ENCODE peak calls at places on chromosomes 1 and 21, in eight cellular contexts. One of them, this sample, is unnamed. For H3K27me3, the result is how much of the 10 kb centered on the place peaks cover.

GRCh38 chr1:203038217-203038741 is 12.0 kb downstream of the PPFIA4 start:
- DNase-seq in suprapubic skin: no peak
- DNase-seq in cardiac muscle cell: peak
- DNase-seq in psoas muscle: peak
- DNase-seq in stomach: no peak
- DNase-seq in tibial artery: peak
- DNase-seq in WERI-Rb-1: peak
- DNase-seq in pancreas: peak
- DNase-seq in this sample: no peak

GRCh38 chr1:52423771-52424170 is 19.4 kb downstream of the PRPF38A start:
- DNase-seq in suprapubic skin: no peak
- DNase-seq in cardiac muscle cell: no peak
- DNase-seq in psoas muscle: no peak
- DNase-seq in stomach: no peak
- DNase-seq in tibial artery: no peak
- DNase-seq in WERI-Rb-1: no peak
- DNase-seq in pancreas: no peak
- DNase-seq in this sample: no peak

GRCh38 chr1:90729484-90730246 is 12.6 kb upstream of the BARHL2 start:
- DNase-seq in suprapubic skin: no peak
- DNase-seq in cardiac muscle cell: no peak
- DNase-seq in psoas muscle: no peak
- DNase-seq in stomach: no peak
- DNase-seq in tibial artery: no peak
- DNase-seq in WERI-Rb-1: no peak
- DNase-seq in pancreas: no peak
- DNase-seq in this sample: no peak

GRCh38 chr1:91647061-91647460 is 146.4 kb downstream of the CDC7 start:
- DNase-seq in suprapubic skin: no peak
- DNase-seq in cardiac muscle cell: no peak
- DNase-seq in psoas muscle: no peak
- DNase-seq in stomach: no peak
- DNase-seq in tibial artery: no peak
- DNase-seq in WERI-Rb-1: no peak
- DNase-seq in pancreas: no peak
- DNase-seq in this sample: no peak

GRCh38 chr1:234841710-234842231 is 231.8 kb upstream of the IRF2BP2 start:
- DNase-seq in suprapubic skin: no peak
- DNase-seq in cardiac muscle cell: peak
- DNase-seq in psoas muscle: no peak
- DNase-seq in stomach: no peak
- DNase-seq in tibial artery: peak
- DNase-seq in WERI-Rb-1: no peak
- DNase-seq in pancreas: no peak
- DNase-seq in this sample: peak

GRCh38 chr1:30111431-30111830 is 612.0 kb downstream of the MATN1 start:
- DNase-seq in suprapubic skin: no peak
- DNase-seq in cardiac muscle cell: peak
- DNase-seq in psoas muscle: peak
- DNase-seq in stomach: peak
- DNase-seq in tibial artery: no peak
- DNase-seq in WERI-Rb-1: peak
- DNase-seq in pancreas: peak
- DNase-seq in this sample: no peak

GRCh38 chr21:42844411-42845113 is 34.8 kb downstream of the WDR4 start:
- DNase-seq in suprapubic skin: peak
- DNase-seq in cardiac muscle cell: no peak
- DNase-seq in psoas muscle: peak
- DNase-seq in stomach: peak
- DNase-seq in tibial artery: peak
- DNase-seq in WERI-Rb-1: peak
- DNase-seq in pancreas: peak
- DNase-seq in this sample: peak

GRCh38 chr1:231395996-231396385 is 26.1 kb downstream of the EGLN1 start:
- DNase-seq in suprapubic skin: no peak
- DNase-seq in cardiac muscle cell: no peak
- DNase-seq in psoas muscle: no peak
- DNase-seq in stomach: no peak
- DNase-seq in tibial artery: no peak
- DNase-seq in WERI-Rb-1: no peak
- DNase-seq in pancreas: no peak
- DNase-seq in this sample: no peak

GRCh38 chr1:3614755-3615742 is 3.7 kb upstream of the MEGF6 start:
- DNase-seq in suprapubic skin: no peak
- DNase-seq in cardiac muscle cell: no peak
- DNase-seq in psoas muscle: no peak
- DNase-seq in stomach: peak
- DNase-seq in tibial artery: no peak
- DNase-seq in WERI-Rb-1: peak
- DNase-seq in pancreas: no peak
- DNase-seq in this sample: no peak

GRCh38 chr1:58392083-58392482 is 154.4 kb downstream of the OMA1 start:
- DNase-seq in suprapubic skin: no peak
- DNase-seq in cardiac muscle cell: no peak
- DNase-seq in psoas muscle: no peak
- DNase-seq in stomach: no peak
- DNase-seq in tibial artery: no peak
- DNase-seq in WERI-Rb-1: no peak
- DNase-seq in pancreas: no peak
- DNase-seq in this sample: no peak

GRCh38 chr1:221157026-221157761 is 278.0 kb downstream of the HLX start:
- DNase-seq in suprapubic skin: no peak
- DNase-seq in cardiac muscle cell: no peak
- DNase-seq in psoas muscle: no peak
- DNase-seq in stomach: no peak
- DNase-seq in tibial artery: no peak
- DNase-seq in WERI-Rb-1: no peak
- DNase-seq in pancreas: no peak
- DNase-seq in this sample: no peak

GRCh38 chr1:147897030-147897756 is 5.4 kb upstream of the GJA8 start:
- DNase-seq in suprapubic skin: no peak
- DNase-seq in cardiac muscle cell: no peak
- DNase-seq in psoas muscle: no peak
- DNase-seq in stomach: no peak
- DNase-seq in tibial artery: no peak
- DNase-seq in WERI-Rb-1: no peak
- DNase-seq in pancreas: peak
- DNase-seq in this sample: no peak

GRCh38 chr1:110390096-110390495 is 730 bp downstream of the SLC16A4 start:
- DNase-seq in suprapubic skin: no peak
- DNase-seq in cardiac muscle cell: peak
- DNase-seq in psoas muscle: peak
- DNase-seq in stomach: no peak
- DNase-seq in tibial artery: peak
- DNase-seq in WERI-Rb-1: peak
- DNase-seq in pancreas: no peak
- DNase-seq in this sample: peak

GRCh38 chr1:12597792-12598191 is 20.2 kb downstream of the DHRS3 start:
- DNase-seq in suprapubic skin: peak
- DNase-seq in cardiac muscle cell: no peak
- DNase-seq in psoas muscle: no peak
- DNase-seq in stomach: peak
- DNase-seq in tibial artery: peak
- DNase-seq in WERI-Rb-1: no peak
- DNase-seq in pancreas: peak
- DNase-seq in this sample: peak

GRCh38 chr1:205142105-205142475 is 20.3 kb upstream of the RBBP5 start:
- DNase-seq in suprapubic skin: no peak
- DNase-seq in cardiac muscle cell: no peak
- DNase-seq in psoas muscle: no peak
- DNase-seq in stomach: no peak
- DNase-seq in tibial artery: no peak
- DNase-seq in WERI-Rb-1: no peak
- DNase-seq in pancreas: no peak
- DNase-seq in this sample: no peak

GRCh38 chr1:154713001-154713400 is 105.0 kb upstream of the ADAR start:
- DNase-seq in suprapubic skin: no peak
- DNase-seq in cardiac muscle cell: no peak
- DNase-seq in psoas muscle: no peak
- DNase-seq in stomach: no peak
- DNase-seq in tibial artery: no peak
- DNase-seq in WERI-Rb-1: no peak
- DNase-seq in pancreas: no peak
- DNase-seq in this sample: no peak

GRCh38 chr1:154711416-154711815 is 103.4 kb upstream of the ADAR start:
- DNase-seq in suprapubic skin: no peak
- DNase-seq in cardiac muscle cell: no peak
- DNase-seq in psoas muscle: no peak
- DNase-seq in stomach: no peak
- DNase-seq in tibial artery: no peak
- DNase-seq in WERI-Rb-1: no peak
- DNase-seq in pancreas: no peak
- DNase-seq in this sample: no peak

GRCh38 chr1:154712166-154712838 is 104.3 kb upstream of the ADAR start:
- DNase-seq in suprapubic skin: no peak
- DNase-seq in cardiac muscle cell: no peak
- DNase-seq in psoas muscle: no peak
- DNase-seq in stomach: no peak
- DNase-seq in tibial artery: no peak
- DNase-seq in WERI-Rb-1: no peak
- DNase-seq in pancreas: no peak
- DNase-seq in this sample: no peak

GRCh38 chr1:154707901-154708514 is 100.0 kb upstream of the ADAR start:
- DNase-seq in suprapubic skin: no peak
- DNase-seq in cardiac muscle cell: no peak
- DNase-seq in psoas muscle: no peak
- DNase-seq in stomach: no peak
- DNase-seq in tibial artery: no peak
- DNase-seq in WERI-Rb-1: no peak
- DNase-seq in pancreas: no peak
- DNase-seq in this sample: no peak

GRCh38 chr1:154710091-154710490 is 102.1 kb upstream of the ADAR start:
- DNase-seq in suprapubic skin: no peak
- DNase-seq in cardiac muscle cell: no peak
- DNase-seq in psoas muscle: no peak
- DNase-seq in stomach: no peak
- DNase-seq in tibial artery: no peak
- DNase-seq in WERI-Rb-1: no peak
- DNase-seq in pancreas: no peak
- DNase-seq in this sample: no peak
- H3K27me3 ChIP-seq in suprapubic skin: under half
- H3K27me3 ChIP-seq in cardiac muscle cell: under half
- H3K27me3 ChIP-seq in psoas muscle: under half
- H3K27me3 ChIP-seq in stomach: under half
- H3K27me3 ChIP-seq in tibial artery: under half
- H3K27me3 ChIP-seq in WERI-Rb-1: half or more
- H3K27me3 ChIP-seq in pancreas: under half
- H3K27me3 ChIP-seq in this sample: under half

GRCh38 chr1:39131940-39132339 is 72.6 kb upstream of the MACF1 start:
- DNase-seq in suprapubic skin: no peak
- DNase-seq in cardiac muscle cell: no peak
- DNase-seq in psoas muscle: no peak
- DNase-seq in stomach: no peak
- DNase-seq in tibial artery: no peak
- DNase-seq in WERI-Rb-1: no peak
- DNase-seq in pancreas: no peak
- DNase-seq in this sample: no peak
- H3K4me3 ChIP-seq in suprapubic skin: no peak
- H3K4me3 ChIP-seq in cardiac muscle cell: no peak
- H3K4me3 ChIP-seq in psoas muscle: no peak
- H3K4me3 ChIP-seq in stomach: no peak
- H3K4me3 ChIP-seq in tibial artery: no peak
- H3K4me3 ChIP-seq in WERI-Rb-1: no peak
- H3K4me3 ChIP-seq in pancreas: no peak
- H3K4me3 ChIP-seq in this sample: no peak

GRCh38 chr1:40625076-40625475 is 40.4 kb downstream of the RIMS3 start:
- DNase-seq in suprapubic skin: peak
- DNase-seq in cardiac muscle cell: peak
- DNase-seq in psoas muscle: no peak
- DNase-seq in stomach: peak
- DNase-seq in tibial artery: no peak
- DNase-seq in WERI-Rb-1: peak
- DNase-seq in pancreas: peak
- DNase-seq in this sample: no peak

GRCh38 chr1:40626383-40626770 is 39.1 kb downstream of the RIMS3 start:
- DNase-seq in suprapubic skin: no peak
- DNase-seq in cardiac muscle cell: no peak
- DNase-seq in psoas muscle: no peak
- DNase-seq in stomach: no peak
- DNase-seq in tibial artery: no peak
- DNase-seq in WERI-Rb-1: no peak
- DNase-seq in pancreas: no peak
- DNase-seq in this sample: no peak

GRCh38 chr1:40622936-40623629 is 42.4 kb downstream of the RIMS3 start:
- DNase-seq in suprapubic skin: peak
- DNase-seq in cardiac muscle cell: no peak
- DNase-seq in psoas muscle: no peak
- DNase-seq in stomach: no peak
- DNase-seq in tibial artery: no peak
- DNase-seq in WERI-Rb-1: no peak
- DNase-seq in pancreas: no peak
- DNase-seq in this sample: no peak

GRCh38 chr1:40627987-40628902 is 37.2 kb downstream of the RIMS3 start:
- DNase-seq in suprapubic skin: peak
- DNase-seq in cardiac muscle cell: no peak
- DNase-seq in psoas muscle: no peak
- DNase-seq in stomach: no peak
- DNase-seq in tibial artery: no peak
- DNase-seq in WERI-Rb-1: no peak
- DNase-seq in pancreas: no peak
- DNase-seq in this sample: no peak

GRCh38 chr1:40625476-40626382 is 39.8 kb downstream of the RIMS3 start:
- DNase-seq in suprapubic skin: peak
- DNase-seq in cardiac muscle cell: peak
- DNase-seq in psoas muscle: no peak
- DNase-seq in stomach: no peak
- DNase-seq in tibial artery: no peak
- DNase-seq in WERI-Rb-1: no peak
- DNase-seq in pancreas: no peak
- DNase-seq in this sample: no peak
- TF ChIP-seq CTCF in suprapubic skin: no peak
- TF ChIP-seq CTCF in cardiac muscle cell: no peak
- TF ChIP-seq CTCF in psoas muscle: no peak
- TF ChIP-seq CTCF in stomach: no peak
- TF ChIP-seq CTCF in tibial artery: no peak
- TF ChIP-seq CTCF in WERI-Rb-1: no peak
- TF ChIP-seq CTCF in pancreas: no peak
- TF ChIP-seq CTCF in this sample: no peak

GRCh38 chr1:219124163-219124562 is 49.5 kb upstream of the LYPLAL1 start:
- DNase-seq in suprapubic skin: no peak
- DNase-seq in cardiac muscle cell: no peak
- DNase-seq in psoas muscle: no peak
- DNase-seq in stomach: no peak
- DNase-seq in tibial artery: no peak
- DNase-seq in WERI-Rb-1: no peak
- DNase-seq in pancreas: no peak
- DNase-seq in this sample: no peak

GRCh38 chr1:219120625-219121544 is 52.8 kb upstream of the LYPLAL1 start:
- DNase-seq in suprapubic skin: peak
- DNase-seq in cardiac muscle cell: peak
- DNase-seq in psoas muscle: peak
- DNase-seq in stomach: no peak
- DNase-seq in tibial artery: peak
- DNase-seq in WERI-Rb-1: peak
- DNase-seq in pancreas: no peak
- DNase-seq in this sample: peak

GRCh38 chr1:219125342-219125741 is 48.3 kb upstream of the LYPLAL1 start:
- DNase-seq in suprapubic skin: no peak
- DNase-seq in cardiac muscle cell: no peak
- DNase-seq in psoas muscle: peak
- DNase-seq in stomach: no peak
- DNase-seq in tibial artery: no peak
- DNase-seq in WERI-Rb-1: no peak
- DNase-seq in pancreas: no peak
- DNase-seq in this sample: no peak

GRCh38 chr1:219121634-219122033 is 52.0 kb upstream of the LYPLAL1 start:
- DNase-seq in suprapubic skin: no peak
- DNase-seq in cardiac muscle cell: no peak
- DNase-seq in psoas muscle: no peak
- DNase-seq in stomach: no peak
- DNase-seq in tibial artery: no peak
- DNase-seq in WERI-Rb-1: no peak
- DNase-seq in pancreas: no peak
- DNase-seq in this sample: no peak

GRCh38 chr1:219123041-219123440 is 50.6 kb upstream of the LYPLAL1 start:
- DNase-seq in suprapubic skin: peak
- DNase-seq in cardiac muscle cell: peak
- DNase-seq in psoas muscle: no peak
- DNase-seq in stomach: no peak
- DNase-seq in tibial artery: peak
- DNase-seq in WERI-Rb-1: no peak
- DNase-seq in pancreas: no peak
- DNase-seq in this sample: no peak
- H3K27me3 ChIP-seq in suprapubic skin: under half
- H3K27me3 ChIP-seq in cardiac muscle cell: under half
- H3K27me3 ChIP-seq in psoas muscle: under half
- H3K27me3 ChIP-seq in stomach: under half
- H3K27me3 ChIP-seq in tibial artery: under half
- H3K27me3 ChIP-seq in WERI-Rb-1: under half
- H3K27me3 ChIP-seq in pancreas: under half
- H3K27me3 ChIP-seq in this sample: under half

This sample was measured in lung.